ENCODE peak calls at places on chromosomes 6 and 20, in six cellular contexts. I is fibroblast of lung, P is neural progenitor cell, Q is right atrium auricular region, J is astrocyte of the cerebellum, E is DND-41. D is an unnamed sample.

GRCh38 chr6:134911532-134911931 is 38.4 kb downstream of the ALDH8A1 start:
- DNase-seq in I (peak), P (no peak), Q (no peak), J (peak), E (no peak), D (no peak)

GRCh38 chr20:62728028-62728780 is 19.6 kb downstream of the NTSR1 start:
- DNase-seq in I (no peak), P (no peak), Q (no peak), J (no peak), E (peak), D (no peak)

GRCh38 chr6:29737707-29738630 is 14.7 kb downstream of the HLA-F start:
- DNase-seq in I (peak), P (peak), Q (no peak), J (peak), E (peak), D (peak)

GRCh38 chr6:107646176-107646575 is 156.3 kb downstream of the SOBP start:
- DNase-seq in I (peak), P (no peak), Q (peak), J (no peak), E (no peak), D (no peak)

GRCh38 chr6:4772750-4773149 is 3.5 kb upstream of the CDYL start:
- DNase-seq in I (no peak), P (no peak), Q (no peak), J (no peak), E (no peak), D (no peak)

GRCh38 chr6:122050226-122050755 is 349.2 kb upstream of the HSF2 start:
- DNase-seq in I (no peak), P (no peak), Q (no peak), J (no peak), E (no peak), D (no peak)

GRCh38 chr6:355809-356208 is 35.7 kb upstream of the IRF4 start:
- DNase-seq in I (no peak), P (peak), Q (no peak), J (no peak), E (no peak), D (no peak)

GRCh38 chr6:95784869-95785268 is 207.5 kb downstream of the MANEA start:
- DNase-seq in I (no peak), P (no peak), Q (no peak), J (no peak), E (no peak), D (no peak)

GRCh38 chr20:60062431-60063336 is 104.5 kb downstream of the CDH26 start:
- DNase-seq in I (peak), P (no peak), Q (no peak), J (peak), E (no peak), D (no peak)

GRCh38 chr6:56815436-56815835 is 139.5 kb upstream of the BEND6 start:
- DNase-seq in I (no peak), P (no peak), Q (no peak), J (no peak), E (no peak), D (no peak)

GRCh38 chr6:136783021-136783420 is 9.3 kb downstream of the MAP3K5 start:
- DNase-seq in I (no peak), P (no peak), Q (no peak), J (no peak), E (no peak), D (no peak)

GRCh38 chr20:7859371-7859802 is 80.9 kb downstream of the HAO1 start:
- DNase-seq in I (peak), P (peak), Q (no peak), J (peak), E (peak), D (peak)

GRCh38 chr20:46128310-46129151 is 10.4 kb downstream of the CD40 start:
- DNase-seq in I (no peak), P (peak), Q (no peak), J (no peak), E (peak), D (peak)

GRCh38 chr20:16400249-16400648 is 173.0 kb downstream of the KIF16B start:
- DNase-seq in I (no peak), P (no peak), Q (no peak), J (no peak), E (no peak), D (no peak)

GRCh38 chr6:43120938-43121913 is 45.1 kb downstream of the PTK7 start:
- DNase-seq in I (peak), P (peak), Q (peak), J (peak), E (no peak), D (no peak)

GRCh38 chr6:134352786-134353480 is 35.0 kb upstream of the SGK1 start:
- DNase-seq in I (peak), P (peak), Q (no peak), J (peak), E (peak), D (peak)

GRCh38 chr20:47027042-47027441 is 132.4 kb downstream of the EYA2 start:
- DNase-seq in I (no peak), P (no peak), Q (no peak), J (no peak), E (no peak), D (no peak)

GRCh38 chr6:95091823-95092436 is 485.4 kb upstream of the MANEA start:
- DNase-seq in I (peak), P (peak), Q (no peak), J (peak), E (no peak), D (no peak)

GRCh38 chr6:147222160-147222838 is 18.1 kb downstream of the STXBP5 start:
- DNase-seq in I (peak), P (no peak), Q (no peak), J (peak), E (no peak), D (no peak)

GRCh38 chr6:110877154-110877564 is 2.6 kb downstream of the AMD1 start:
- DNase-seq in I (no peak), P (peak), Q (no peak), J (no peak), E (no peak), D (no peak)

GRCh38 chr20:62360854-62361798 is 6.0 kb downstream of the LAMA5 start:
- DNase-seq in I (no peak), P (no peak), Q (no peak), J (no peak), E (no peak), D (no peak)

GRCh38 chr20:58706150-58706892 is 13.7 kb downstream of the NPEPL1 start:
- DNase-seq in I (no peak), P (no peak), Q (peak), J (no peak), E (no peak), D (no peak)

GRCh38 chr6:68635706-68636513 is 828 bp downstream of the ADGRB3 start:
- DNase-seq in I (peak), P (peak), Q (no peak), J (no peak), E (no peak), D (no peak)

GRCh38 chr6:68635412-68635705 is 277 bp downstream of the ADGRB3 start:
- DNase-seq in I (no peak), P (no peak), Q (no peak), J (no peak), E (no peak), D (no peak)

GRCh38 chr6:68632620-68633195 is 2.4 kb upstream of the ADGRB3 start:
- DNase-seq in I (no peak), P (no peak), Q (no peak), J (no peak), E (no peak), D (no peak)

GRCh38 chr6:68633654-68634502 is 1.2 kb upstream of the ADGRB3 start:
- DNase-seq in I (no peak), P (no peak), Q (no peak), J (no peak), E (no peak), D (no peak)

DNA sequence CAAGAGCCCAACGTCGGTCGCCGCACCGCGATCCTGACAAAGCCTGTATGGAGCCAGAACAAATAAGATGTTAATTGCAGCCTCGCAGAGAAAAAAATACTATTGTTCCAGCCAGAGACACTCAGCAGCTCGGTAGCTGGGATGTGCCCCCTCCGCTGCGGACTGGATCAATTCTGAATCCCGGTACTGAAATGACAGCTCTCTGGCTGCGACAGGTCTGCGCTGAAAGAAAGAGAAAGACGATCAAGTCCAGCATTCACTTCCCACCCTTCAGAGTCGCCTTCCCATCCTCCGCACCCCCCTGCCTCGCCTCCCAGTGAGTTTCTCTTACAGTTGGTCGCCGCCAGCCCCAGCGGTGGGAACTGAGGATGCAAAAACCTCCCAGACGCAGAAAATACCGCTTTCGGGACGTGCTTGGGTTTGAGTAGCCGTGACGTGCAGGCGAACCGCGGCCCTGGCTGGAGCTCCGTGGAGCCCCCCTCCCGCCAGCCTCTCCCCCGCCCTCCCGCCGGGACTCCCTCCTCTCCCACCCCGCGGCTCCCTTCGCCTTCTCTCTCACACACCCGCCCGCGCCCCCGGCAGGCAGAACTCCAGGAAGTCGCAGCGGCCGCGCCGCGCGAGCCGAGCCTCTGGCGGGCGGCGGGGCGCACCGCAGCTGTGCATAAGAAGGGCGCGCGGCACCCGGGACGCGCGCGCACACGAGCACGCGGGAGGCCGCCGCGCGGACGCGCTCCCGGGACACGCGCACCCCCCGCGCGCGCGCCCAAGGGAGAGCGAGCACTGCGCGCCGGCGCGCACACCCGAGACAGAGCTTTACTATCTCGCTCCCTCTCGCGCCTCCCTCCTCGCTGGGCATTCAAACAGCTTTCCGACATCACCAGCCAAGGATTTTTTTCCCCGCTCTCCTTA is at the start of gene ADGRB3:
- DNase-seq in I (peak), P (peak), Q (peak), J (peak), E (no peak), D (peak)
- TF ChIP-seq CTCF in I (no peak), P (no peak), Q (peak), J (peak), E (no peak), D (no peak)

DNA sequence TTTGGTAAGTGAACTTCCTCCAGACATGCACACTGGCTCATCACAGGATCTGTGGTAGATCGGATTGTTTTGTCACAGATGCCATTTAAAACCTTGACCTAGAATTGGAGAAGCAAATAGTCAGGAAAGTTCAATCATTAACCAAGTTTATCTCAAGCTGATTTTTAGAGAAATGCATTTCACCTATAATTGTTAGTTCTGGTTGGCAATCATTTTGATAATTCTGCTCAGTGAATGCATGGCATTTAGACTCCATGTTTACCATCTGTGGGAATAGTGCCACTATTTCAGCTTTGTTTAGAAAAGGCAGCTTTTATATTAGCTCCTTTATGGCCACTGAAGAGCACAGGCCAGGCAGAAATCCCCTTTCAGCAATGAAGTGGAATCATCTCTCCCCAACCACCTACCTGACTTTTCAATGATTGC is 73.9 kb upstream of the IPCEF1 start:
- DNase-seq in I (no peak), P (no peak), Q (no peak), J (no peak), E (no peak), D (no peak)
- TF ChIP-seq CTCF in I (no peak), P (no peak), Q (no peak), J (no peak), E (no peak), D (no peak)

DNA sequence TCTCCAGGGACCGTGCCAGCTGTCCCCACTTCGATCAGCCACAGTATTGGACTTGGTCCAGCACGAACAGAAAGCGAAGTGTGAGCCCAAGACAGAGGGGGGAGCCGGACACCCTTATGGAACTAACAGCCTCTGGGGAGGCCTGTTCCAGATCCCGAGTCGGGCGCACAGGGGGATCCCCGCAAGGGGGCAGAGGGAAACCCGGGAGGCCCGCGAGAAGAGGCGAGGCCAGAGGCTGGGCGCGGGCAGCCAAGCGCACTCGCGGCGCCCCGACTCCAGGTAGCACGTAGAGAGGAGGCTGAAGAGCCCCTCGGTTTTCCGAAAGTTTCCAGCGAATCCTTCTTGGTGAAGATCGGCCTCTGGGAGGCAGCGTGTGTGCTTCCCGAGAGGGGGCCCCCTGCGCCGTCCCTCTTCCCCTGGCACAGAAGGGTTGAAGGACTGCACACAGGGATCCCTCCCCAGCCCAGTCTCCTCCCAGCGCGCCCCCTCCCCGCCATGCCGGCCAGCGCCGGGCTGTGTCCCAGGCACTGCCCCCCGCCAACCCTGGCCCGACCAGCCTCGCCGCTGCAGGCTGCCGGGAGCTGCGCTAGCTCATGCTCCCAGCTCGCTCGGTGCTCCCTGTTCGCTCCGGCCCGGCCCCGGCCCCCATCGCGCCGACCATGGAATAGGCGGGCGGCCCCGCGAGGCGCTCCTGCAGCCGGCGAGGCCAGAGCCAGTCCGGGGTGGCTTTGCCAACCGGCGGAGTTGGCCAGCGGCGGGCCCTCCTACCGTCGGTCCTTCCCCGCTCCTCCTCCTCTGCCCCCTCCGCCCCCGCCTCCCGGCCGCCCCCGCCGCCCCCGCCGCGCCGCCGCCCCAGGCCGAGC is 550 bp upstream of the SLC24A3 start:
- DNase-seq in I (no peak), P (peak), Q (no peak), J (no peak), E (no peak), D (no peak)
- TF ChIP-seq CTCF in I (no peak), P (no peak), Q (peak), J (no peak), E (no peak), D (no peak)

DNA sequence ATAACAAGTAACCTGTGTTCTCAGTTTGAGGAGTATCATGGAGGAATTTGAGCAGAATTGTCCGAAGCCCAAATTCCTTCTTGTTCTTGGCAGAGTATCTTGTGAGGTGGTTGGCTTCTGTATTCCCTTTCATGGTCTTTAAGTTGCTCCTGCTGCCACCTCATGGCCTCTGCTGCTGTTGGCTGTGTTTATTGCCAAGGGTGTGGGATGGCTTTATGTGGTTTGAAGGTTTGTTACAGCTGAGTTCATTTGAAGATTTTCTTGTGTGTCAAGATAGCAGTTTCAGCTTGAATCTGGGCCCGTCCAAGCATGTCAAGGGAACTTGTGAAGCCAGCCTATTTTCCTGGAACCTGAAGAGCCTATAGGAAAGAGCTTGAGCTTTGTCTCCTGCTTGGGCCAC is 20.2 kb upstream of the TTK start:
- DNase-seq in I (no peak), P (peak), Q (no peak), J (peak), E (peak), D (peak)
- TF ChIP-seq CTCF in I (no peak), P (peak), Q (no peak), J (peak), E (peak), D (no peak)

DNA sequence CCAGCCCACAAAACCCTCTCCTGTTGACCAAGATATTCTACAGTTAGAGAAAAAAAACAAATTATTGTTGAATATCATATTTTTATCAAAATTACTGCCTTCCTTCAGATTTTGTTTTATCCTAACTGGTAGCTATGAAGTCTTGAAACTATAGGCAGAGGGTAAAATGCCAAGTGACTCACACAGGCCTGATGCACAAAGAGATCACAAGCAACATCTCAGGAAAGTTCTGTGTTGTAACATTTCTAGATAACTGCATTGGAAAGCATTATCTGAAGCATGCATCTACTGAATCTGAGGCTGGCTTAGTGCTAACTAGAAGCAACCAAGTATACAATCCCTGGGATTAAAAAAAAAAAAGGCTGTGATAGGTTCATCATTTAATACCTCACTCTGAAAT is 134.2 kb downstream of the PKHD1 start:
- DNase-seq in I (no peak), P (no peak), Q (no peak), J (no peak), E (no peak), D (no peak)
- TF ChIP-seq CTCF in I (no peak), P (no peak), Q (no peak), J (no peak), E (no peak), D (no peak)

GRCh38 chr20:14761903-14762302 is 424.5 kb upstream of the FLRT3 start:
- DNase-seq in I (no peak), P (no peak), Q (no peak), J (no peak), E (no peak), D (no peak)
- TF ChIP-seq CTCF in I (no peak), P (no peak), Q (no peak), J (no peak), E (no peak), D (no peak)

GRCh38 chr6:81075974-81076373 is 676.5 kb downstream of the TENT5A start:
- DNase-seq in I (peak), P (peak), Q (no peak), J (peak), E (peak), D (no peak)
- TF ChIP-seq CTCF in I (peak), P (peak), Q (peak), J (peak), E (peak), D (no peak)

D was measured in activated CD8-positive, alpha-beta T cell treated with anti-CD3 and anti-CD28 coated beads for 36 hours.